ENCODE peak calls at places on chromosomes 1 and 21, in four cellular contexts. Q, S, C and V are unnamed samples.

GRCh38 chr1:153242160-153242559 is 17.3 kb upstream of the LORICRIN start:
- DNase-seq in Q (no peak), S (no peak), C (no peak), V (no peak)

GRCh38 chr1:27037518-27037917 is 24.9 kb upstream of the TENT5B start:
- DNase-seq in Q (no peak), S (no peak), C (no peak), V (no peak)

GRCh38 chr1:14738235-14738634 is 139.8 kb downstream of the KAZN start:
- DNase-seq in Q (no peak), S (no peak), C (no peak), V (no peak)

GRCh38 chr1:19138958-19139581 is 71.0 kb downstream of the UBR4 start:
- DNase-seq in Q (no peak), S (no peak), C (no peak), V (no peak)

GRCh38 chr21:18253809-18254208 is 9.2 kb downstream of the CHODL start:
- DNase-seq in Q (no peak), S (no peak), C (no peak), V (no peak)

GRCh38 chr1:218431476-218431875 is 86.3 kb downstream of the TGFB2 start:
- DNase-seq in Q (no peak), S (no peak), C (no peak), V (no peak)

GRCh38 chr1:6418668-6419396 is 887 bp downstream of the HES2 start:
- DNase-seq in Q (no peak), S (no peak), C (no peak), V (no peak)

GRCh38 chr1:247487057-247487456 is 29.2 kb upstream of the OR2B11 start:
- DNase-seq in Q (no peak), S (no peak), C (peak; percentile 62), V (peak; percentile 64)

GRCh38 chr1:91440845-91441244 is 36.2 kb upstream of the HFM1 start:
- DNase-seq in Q (no peak), S (no peak), C (peak; percentile 38), V (peak; percentile 18)

GRCh38 chr1:213669964-213670691 is 317.6 kb upstream of the PROX1 start:
- DNase-seq in Q (no peak), S (no peak), C (no peak), V (no peak)

GRCh38 chr1:3011127-3011526 is 10.1 kb upstream of the ACTRT2 start:
- DNase-seq in Q (no peak), S (no peak), C (no peak), V (no peak)

GRCh38 chr1:208181259-208181816 is 62.8 kb downstream of the PLXNA2 start:
- DNase-seq in Q (no peak), S (no peak), C (no peak), V (no peak)

GRCh38 chr1:6157132-6157527 is 23.0 kb downstream of the CHD5 start:
- DNase-seq in Q (no peak), S (no peak), C (no peak), V (no peak)

GRCh38 chr21:42922918-42923317 is 2.5 kb downstream of the ERVH48-1 start:
- DNase-seq in Q (no peak), S (no peak), C (no peak), V (no peak)

GRCh38 chr1:111704776-111705175 is 34.4 kb downstream of the INKA2 start:
- DNase-seq in Q (no peak), S (no peak), C (no peak), V (no peak)

GRCh38 chr1:238063454-238063853 is 172.7 kb upstream of the ZP4 start:
- DNase-seq in Q (no peak), S (no peak), C (peak; percentile 15), V (peak; percentile 6)